ENCODE peak calls at places on chromosomes 4 and X, in nine cellular contexts. W, V, Y, S, P, B, M, R and J are unnamed samples.
A peak's percentile ranks its signal among the peaks of the same experiment; 100 is the strongest.

GRCh38 chr4:125750827-125751466 is 436.2 kb downstream of the FAT4 start:
- DNase-seq in W (peak; percentile 61), V (no peak), Y (no peak), S (no peak), P (no peak), B (peak; percentile 70), M (no peak), R (peak; percentile 70), J (peak; percentile 33)

GRCh38 chrX:3820170-3820569 is 106.7 kb upstream of the PRKX start:
- DNase-seq in W (peak; percentile 77), V (no peak), Y (no peak), S (no peak), P (no peak), B (peak; percentile 78), M (no peak), R (no peak), J (no peak)

GRCh38 chr4:27616166-27616565 is 755.5 kb downstream of the STIM2 start:
- DNase-seq in W (no peak), V (no peak), Y (no peak), S (no peak), P (no peak), B (no peak), M (no peak), R (no peak), J (no peak)

GRCh38 chr4:69970071-69970470 is 4.5 kb upstream of the CSN2 start:
- DNase-seq in W (no peak), V (no peak), Y (no peak), S (no peak), P (no peak), B (no peak), M (no peak), R (no peak), J (no peak)

GRCh38 chr4:61064636-61065035 is 135.5 kb upstream of the ADGRL3 start:
- DNase-seq in W (no peak), V (no peak), Y (no peak), S (no peak), P (no peak), B (no peak), M (no peak), R (no peak), J (no peak)

GRCh38 chr4:65538571-65538970 is 131.7 kb downstream of the EPHA5 start:
- DNase-seq in W (peak; percentile 47), V (no peak), Y (no peak), S (no peak), P (no peak), B (peak; percentile 0), M (no peak), R (no peak), J (peak; percentile 31)

GRCh38 chr4:127291316-127291715 is 341.4 kb upstream of the INTU start:
- DNase-seq in W (no peak), V (no peak), Y (no peak), S (no peak), P (no peak), B (no peak), M (no peak), R (no peak), J (no peak)

GRCh38 chr4:22678851-22679517 is 13.8 kb upstream of the GBA3 start:
- DNase-seq in W (no peak), V (no peak), Y (no peak), S (no peak), P (no peak), B (no peak), M (no peak), R (no peak), J (no peak)

GRCh38 chr4:6052679-6053078 is 34.4 kb upstream of the C4orf50 start:
- DNase-seq in W (no peak), V (no peak), Y (peak; percentile 57), S (no peak), P (no peak), B (peak; percentile 8), M (no peak), R (no peak), J (no peak)

GRCh38 chr4:84050014-84050413 is 449.1 kb downstream of the NKX6-1 start:
- DNase-seq in W (no peak), V (no peak), Y (peak; percentile 19), S (no peak), P (no peak), B (no peak), M (no peak), R (peak; percentile 26), J (peak; percentile 0)

GRCh38 chr4:184598753-184599491 is 50.3 kb downstream of the CASP3 start:
- DNase-seq in W (no peak), V (no peak), Y (no peak), S (no peak), P (no peak), B (peak; percentile 38), M (no peak), R (no peak), J (peak; percentile 81)

GRCh38 chr4:53908661-53909078 is 155.7 kb downstream of the CHIC2 start:
- DNase-seq in W (peak; percentile 95), V (no peak), Y (peak; percentile 29), S (peak; percentile 10), P (no peak), B (peak; percentile 89), M (no peak), R (peak; percentile 76), J (peak; percentile 76)

GRCh38 chrX:111407948-111408347 is 4.0 kb downstream of the DCX start:
- DNase-seq in W (no peak), V (no peak), Y (no peak), S (no peak), P (no peak), B (no peak), M (no peak), R (peak; percentile 19), J (no peak)

GRCh38 chr4:25807101-25807728 is 55.6 kb downstream of the SEL1L3 start:
- DNase-seq in W (peak; percentile 7), V (no peak), Y (no peak), S (no peak), P (no peak), B (no peak), M (no peak), R (no peak), J (no peak)

GRCh38 chr4:37662861-37663390 is 23.2 kb downstream of the RELL1 start:
- DNase-seq in W (peak; percentile 63), V (no peak), Y (peak; percentile 84), S (no peak), P (no peak), B (no peak), M (no peak), R (peak; percentile 23), J (no peak)
- H3K4me3 ChIP-seq in W (peak overlapping the region; percentile 32), V (no peak overlapping the region), Y (no peak overlapping the region), S (no peak overlapping the region), P (no peak overlapping the region), B (no peak overlapping the region), M (no peak overlapping the region), R (no peak overlapping the region), J (no peak overlapping the region)

GRCh38 chr4:256492-256891 is 48.8 kb downstream of the ZNF732 start:
- DNase-seq in W (no peak), V (no peak), Y (no peak), S (no peak), P (no peak), B (no peak), M (no peak), R (no peak), J (no peak)

GRCh38 chr4:252065-252601 is 53.1 kb downstream of the ZNF732 start:
- DNase-seq in W (no peak), V (no peak), Y (no peak), S (no peak), P (no peak), B (no peak), M (no peak), R (no peak), J (no peak)

GRCh38 chr4:253936-254756 is 51.1 kb downstream of the ZNF732 start:
- DNase-seq in W (no peak), V (no peak), Y (no peak), S (no peak), P (no peak), B (no peak), M (no peak), R (no peak), J (no peak)
- H3K9me3 ChIP-seq in W (peaks cover 96% of the 10 kb centered on the region), V (peaks cover 63% of the 10 kb centered on the region), Y (peaks cover 8% of the 10 kb centered on the region), S (peaks cover 31% of the 10 kb centered on the region), P (peaks cover 6% of the 10 kb centered on the region), B (peaks cover 19% of the 10 kb centered on the region), M (peaks cover 19% of the 10 kb centered on the region), R (peaks cover 66% of the 10 kb centered on the region), J (peaks cover 12% of the 10 kb centered on the region)

DNA sequence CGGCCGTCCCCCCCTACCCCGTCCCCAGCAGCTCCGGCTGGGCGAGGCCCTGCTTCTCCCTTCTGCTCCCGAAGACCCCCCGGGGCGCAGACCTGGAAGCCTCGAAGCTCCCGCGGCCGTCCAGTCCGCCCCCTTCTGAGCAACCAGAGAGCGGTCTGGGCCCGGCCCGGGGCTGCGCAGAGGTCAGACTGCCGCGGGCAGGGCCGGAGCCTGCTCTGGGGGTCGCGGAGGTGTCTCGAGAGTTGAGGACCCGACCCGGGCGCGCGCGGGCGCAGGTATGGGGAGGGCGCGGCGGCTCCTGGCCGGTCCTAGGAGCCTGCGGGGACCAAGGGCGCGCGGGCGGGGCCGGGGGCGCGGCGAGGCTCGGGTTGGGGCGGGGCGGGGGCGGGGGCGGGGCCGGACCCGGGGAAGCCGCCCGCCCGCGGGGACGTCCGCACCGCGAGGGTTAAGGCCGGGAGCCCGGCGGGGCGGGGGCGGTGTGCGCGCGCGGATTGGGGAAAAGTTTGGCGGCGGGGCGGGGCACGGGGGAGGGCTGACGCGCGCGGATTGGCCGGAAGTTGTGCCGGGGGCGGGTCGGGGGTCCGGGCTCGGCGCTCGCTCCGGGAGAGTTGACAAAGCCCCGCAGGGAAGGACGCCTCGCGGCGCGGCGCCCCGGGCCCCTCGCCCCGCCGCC is at the start of gene FGFRL1:
- DNase-seq in W (peak; percentile 88), V (peak; percentile 49), Y (peak; percentile 94), S (peak; percentile 87), P (peak; percentile 96), B (peak; percentile 96), M (peak; percentile 94), R (peak; percentile 94), J (peak; percentile 89)
- H3K27me3 ChIP-seq in W (peaks cover 22% of the 10 kb centered on the region), V (no peaks in the 10 kb centered on the region), Y (no peaks in the 10 kb centered on the region), S (peaks cover 19% of the 10 kb centered on the region), P (no peaks in the 10 kb centered on the region), B (peaks cover 5% of the 10 kb centered on the region), M (peaks cover 9% of the 10 kb centered on the region), R (peaks cover 61% of the 10 kb centered on the region), J (no peaks in the 10 kb centered on the region)

GRCh38 chr4:98639523-98639922 is 18.9 kb downstream of the TSPAN5 start:
- DNase-seq in W (peak; percentile 47), V (no peak), Y (no peak), S (no peak), P (no peak), B (peak; percentile 24), M (no peak), R (no peak), J (no peak)
- H3K4me3 ChIP-seq in W (peak overlapping the region; percentile 54), V (no peak overlapping the region), Y (no peak overlapping the region), S (no peak overlapping the region), P (no peak overlapping the region), B (peak overlapping the region; percentile 57), M (no peak overlapping the region), R (no peak overlapping the region), J (no peak overlapping the region)

GRCh38 chr4:94159790-94160189 is 47.9 kb upstream of the SMARCAD1 start:
- DNase-seq in W (no peak), V (no peak), Y (no peak), S (no peak), P (no peak), B (no peak), M (no peak), R (no peak), J (no peak)
- H3K9me3 ChIP-seq in W (no peaks in the 10 kb centered on the region), V (no peaks in the 10 kb centered on the region), Y (no peaks in the 10 kb centered on the region), S (no peaks in the 10 kb centered on the region), P (no peaks in the 10 kb centered on the region), B (no peaks in the 10 kb centered on the region), M (no peaks in the 10 kb centered on the region), R (no peaks in the 10 kb centered on the region), J (no peaks in the 10 kb centered on the region)